ENCODE peak calls at places on chromosomes 11 and 22, in nine cellular contexts. E, U, X, P, F, C, K, N and H are unnamed samples.

GRCh38 chr11:84675631-84676030 is 951.5 kb downstream of the DLG2 start:
- DNase-seq in E (no peak), U (no peak), X (no peak), P (no peak), F (no peak), C (no peak), K (no peak), N (no peak), H (no peak)

GRCh38 chr11:70139785-70140410 is 61.8 kb downstream of the ANO1 start:
- DNase-seq in E (no peak), U (no peak), X (no peak), P (no peak), F (peak), C (no peak), K (no peak), N (no peak), H (no peak)

GRCh38 chr22:29765905-29766631 is 739 bp downstream of the ZMAT5 start:
- DNase-seq in E (no peak), U (peak), X (no peak), P (no peak), F (no peak), C (peak), K (peak), N (no peak), H (no peak)

GRCh38 chr11:8309311-8309710 is 45.6 kb upstream of the LMO1 start:
- DNase-seq in E (no peak), U (no peak), X (no peak), P (no peak), F (no peak), C (no peak), K (no peak), N (no peak), H (no peak)

GRCh38 chr11:93041682-93042081 is 72.2 kb downstream of the MTNR1B start:
- DNase-seq in E (no peak), U (no peak), X (no peak), P (no peak), F (no peak), C (no peak), K (no peak), N (no peak), H (no peak)

GRCh38 chr11:720642-721346 is 14.8 kb downstream of the EPS8L2 start:
- DNase-seq in E (no peak), U (no peak), X (peak), P (no peak), F (no peak), C (peak), K (peak), N (no peak), H (no peak)

GRCh38 chr11:63945482-63946163 is 6.8 kb downstream of the NAA40 start:
- DNase-seq in E (peak), U (peak), X (peak), P (peak), F (peak), C (peak), K (peak), N (peak), H (peak)

GRCh38 chr11:56783448-56784041 is 35.0 kb upstream of the OR9G4 start:
- DNase-seq in E (peak), U (no peak), X (no peak), P (peak), F (peak), C (peak), K (peak), N (no peak), H (peak)

GRCh38 chr11:8913961-8914660 is 3.1 kb downstream of the AKIP1 start:
- DNase-seq in E (peak), U (peak), X (no peak), P (no peak), F (peak), C (peak), K (peak), N (peak), H (no peak)

GRCh38 chr22:27515091-27515523 is 286.4 kb downstream of the MN1 start:
- DNase-seq in E (no peak), U (no peak), X (no peak), P (peak), F (no peak), C (no peak), K (no peak), N (no peak), H (no peak)

GRCh38 chr11:44879432-44879831 is 71.3 kb downstream of the TP53I11 start:
- DNase-seq in E (no peak), U (no peak), X (no peak), P (no peak), F (no peak), C (no peak), K (no peak), N (no peak), H (no peak)
- H3K4me3 ChIP-seq in E (no peak), U (no peak), X (no peak), P (no peak), F (no peak), C (no peak), K (no peak), N (no peak), H (no peak)

DNA sequence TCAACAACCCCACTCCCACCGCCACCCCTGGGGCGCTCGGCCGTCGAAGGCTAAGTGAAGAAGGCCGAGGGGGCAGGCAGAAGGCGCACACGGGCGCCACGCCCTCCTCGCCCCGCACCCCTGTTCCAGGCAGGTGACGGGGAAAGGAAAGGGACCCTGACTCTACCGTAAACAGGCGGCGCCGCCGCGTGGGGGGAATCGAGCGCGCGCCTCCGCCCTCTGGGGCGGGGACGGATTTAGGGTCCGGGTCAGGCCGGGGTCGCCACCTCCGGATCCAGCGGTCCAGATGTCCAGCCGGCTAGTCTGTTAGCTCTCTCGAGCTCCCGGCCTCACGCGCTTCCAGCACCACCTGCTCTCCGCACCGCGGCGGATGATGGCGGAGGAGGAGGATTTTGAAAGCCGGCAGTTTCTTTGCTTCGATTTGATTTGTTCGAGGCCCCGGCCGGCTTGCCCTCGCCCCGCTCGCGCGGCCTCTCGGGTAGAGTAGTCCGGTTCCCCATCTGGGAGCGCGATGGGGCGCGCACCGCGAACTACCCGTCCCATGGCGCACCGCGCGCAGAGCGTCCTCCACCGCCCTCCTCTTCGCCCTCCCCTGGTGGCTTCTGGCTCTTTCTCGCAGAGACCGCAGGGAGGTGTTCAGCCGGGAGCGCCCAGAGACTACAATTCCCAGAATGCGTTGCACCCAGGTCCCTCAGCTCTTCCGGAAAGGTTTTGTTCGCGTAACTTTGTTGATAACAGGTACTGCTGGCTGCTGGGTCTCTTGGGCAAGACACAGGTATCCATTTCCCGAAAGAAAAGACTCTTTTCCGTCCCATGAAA is at the start of gene RANGAP1:
- DNase-seq in E (peak), U (peak), X (peak), P (peak), F (peak), C (peak), K (peak), N (peak), H (peak)
- TF ChIP-seq CTCF in E (peak), U (no peak), X (no peak), P (peak), F (peak), C (peak), K (no peak), N (peak), H (peak)

GRCh38 chr22:45831394-45831793 is 145.6 kb downstream of the WNT7B start:
- DNase-seq in E (peak), U (no peak), X (no peak), P (peak), F (peak), C (no peak), K (peak), N (no peak), H (no peak)
- H3K4me3 ChIP-seq in E (no peak), U (no peak), X (no peak), P (no peak), F (no peak), C (no peak), K (no peak), N (no peak), H (no peak)

GRCh38 chr22:22803285-22803853 is 84.2 kb upstream of the IGLL5 start:
- DNase-seq in E (no peak), U (no peak), X (no peak), P (no peak), F (no peak), C (no peak), K (no peak), N (no peak), H (no peak)

GRCh38 chr22:22798716-22799115 is 88.9 kb upstream of the IGLL5 start:
- DNase-seq in E (no peak), U (no peak), X (no peak), P (no peak), F (no peak), C (no peak), K (no peak), N (no peak), H (no peak)

GRCh38 chr22:22800716-22801115 is 86.9 kb upstream of the IGLL5 start:
- DNase-seq in E (no peak), U (no peak), X (no peak), P (peak), F (no peak), C (peak), K (no peak), N (no peak), H (no peak)

GRCh38 chr22:22799561-22799960 is 88.1 kb upstream of the IGLL5 start:
- DNase-seq in E (no peak), U (no peak), X (no peak), P (no peak), F (no peak), C (peak), K (no peak), N (no peak), H (no peak)

GRCh38 chr22:22802346-22802970 is 85.2 kb upstream of the IGLL5 start:
- DNase-seq in E (no peak), U (no peak), X (no peak), P (no peak), F (no peak), C (no peak), K (peak), N (no peak), H (no peak)
- TF ChIP-seq CTCF in E (no peak), U (no peak), X (no peak), P (no peak), F (no peak), C (peak), K (peak), N (no peak), H (no peak)

GRCh38 chr11:34234086-34234740 is 123.6 kb downstream of the ABTB2 start:
- DNase-seq in E (peak), U (peak), X (no peak), P (peak), F (peak), C (no peak), K (peak), N (peak), H (no peak)
- H3K4me3 ChIP-seq in E (no peak), U (no peak), X (no peak), P (no peak), F (no peak), C (no peak), K (no peak), N (no peak), H (no peak)

DNA sequence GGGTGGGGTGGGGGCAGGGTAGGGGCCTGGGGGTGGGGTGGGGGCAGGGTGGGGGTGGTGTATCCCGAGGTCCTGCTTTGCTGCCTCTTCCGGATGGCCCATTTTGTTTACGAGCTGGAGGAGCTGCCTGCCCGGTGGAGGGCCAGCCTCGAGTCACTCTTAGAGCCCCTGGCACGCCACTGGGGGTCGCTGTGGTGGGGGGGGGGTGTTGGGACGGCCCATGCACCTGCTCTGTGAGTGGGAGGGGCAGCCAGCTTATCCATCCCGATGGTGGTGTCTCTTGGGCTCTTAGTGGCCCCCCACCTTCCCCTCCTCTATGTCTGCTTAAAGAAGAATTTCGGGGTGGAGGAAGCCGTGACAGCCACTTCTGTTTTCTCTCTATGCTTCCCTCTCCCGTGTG is 24.6 kb downstream of the MRGPRD start:
- DNase-seq in E (no peak), U (no peak), X (no peak), P (no peak), F (no peak), C (no peak), K (peak), N (no peak), H (no peak)
- TF ChIP-seq CTCF in E (peak), U (no peak), X (no peak), P (peak), F (no peak), C (no peak), K (peak), N (no peak), H (peak)